ENCODE peak calls at places on chromosomes 11 and 22, in nine cellular contexts. U is PC-3, L is right lobe of liver, G is heart right ventricle, A is HCT116, O is pancreas, H is prostate gland, X is endothelial cell of umbilical vein, W is IMR-90. R is an unnamed sample.

GRCh38 chr11:128948583-128948982 is 5.9 kb upstream of the TP53AIP1 start:
- DNase-seq in U (peak), L (no peak), G (no peak), A (no peak), O (no peak), H (no peak), X (peak), W (no peak), R (peak)

GRCh38 chr22:42410708-42411107 is 21.5 kb downstream of the NFAM1 start:
- DNase-seq in U (no peak), L (no peak), G (no peak), A (no peak), O (no peak), H (no peak), X (no peak), W (no peak), R (no peak)

GRCh38 chr22:24482586-24482985 is 12.5 kb upstream of the UPB1 start:
- DNase-seq in U (peak), L (no peak), G (no peak), A (no peak), O (no peak), H (no peak), X (peak), W (peak), R (peak)

GRCh38 chr22:39070186-39070585 is 6.9 kb upstream of the APOBEC3G start:
- DNase-seq in U (no peak), L (no peak), G (no peak), A (no peak), O (no peak), H (no peak), X (no peak), W (no peak), R (no peak)

GRCh38 chr11:2249191-2249916 is 21.0 kb downstream of the ASCL2 start:
- DNase-seq in U (no peak), L (no peak), G (no peak), A (no peak), O (no peak), H (no peak), X (no peak), W (no peak), R (no peak)

GRCh38 chr11:44623321-44623715 is 57.9 kb downstream of the CD82 start:
- DNase-seq in U (no peak), L (no peak), G (no peak), A (no peak), O (peak), H (peak), X (peak), W (no peak), R (no peak)

GRCh38 chr11:132054822-132055221 is 684.4 kb downstream of the NTM start:
- DNase-seq in U (peak), L (no peak), G (no peak), A (no peak), O (no peak), H (no peak), X (no peak), W (peak), R (peak)

GRCh38 chr11:73236879-73237278 is 18.8 kb downstream of the P2RY2 start:
- DNase-seq in U (peak), L (no peak), G (peak), A (peak), O (peak), H (no peak), X (peak), W (peak), R (peak)

GRCh38 chr22:17845790-17846189 is 71.5 kb upstream of the BID start:
- DNase-seq in U (no peak), L (no peak), G (no peak), A (no peak), O (no peak), H (no peak), X (no peak), W (no peak), R (no peak)

GRCh38 chr11:110130642-110131238 is 37.5 kb downstream of the ZC3H12C start:
- DNase-seq in U (no peak), L (no peak), G (no peak), A (no peak), O (no peak), H (no peak), X (peak), W (peak), R (peak)

GRCh38 chr11:124633355-124633754 is 10.7 kb downstream of the TBRG1 start:
- DNase-seq in U (peak), L (no peak), G (no peak), A (no peak), O (no peak), H (no peak), X (peak), W (peak), R (peak)

GRCh38 chr11:58334708-58335107 is 24.2 kb downstream of the OR5B17 start:
- DNase-seq in U (peak), L (no peak), G (no peak), A (peak), O (no peak), H (no peak), X (peak), W (peak), R (peak)

GRCh38 chr11:67274768-67275605 is 8.7 kb downstream of the GRK2 start:
- DNase-seq in U (no peak), L (peak), G (peak), A (no peak), O (peak), H (no peak), X (no peak), W (no peak), R (no peak)

DNA sequence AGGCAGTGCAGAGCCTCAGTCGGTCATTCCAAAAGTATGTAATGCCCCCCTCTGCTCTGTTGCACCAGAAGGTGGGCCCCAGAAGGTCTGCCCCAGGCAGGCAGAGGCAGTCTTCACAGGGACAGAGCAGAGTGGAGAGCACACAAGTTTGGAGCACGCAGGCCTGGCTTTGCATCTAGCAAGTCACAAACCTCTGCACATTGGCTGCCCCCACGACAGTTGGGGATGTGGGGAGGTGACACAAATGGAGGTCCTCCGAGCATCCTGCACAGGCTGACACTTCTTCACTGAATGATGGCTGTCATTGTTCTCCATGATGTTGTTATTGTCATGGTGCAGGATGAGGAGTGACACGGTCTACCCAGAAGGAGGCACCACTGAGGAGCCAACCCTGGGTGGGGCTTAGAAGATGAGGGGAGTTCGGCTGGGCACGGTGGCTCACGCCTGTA is 11.9 kb downstream of the TOM1 start:
- DNase-seq in U (no peak), L (no peak), G (no peak), A (no peak), O (no peak), H (no peak), X (no peak), W (no peak), R (no peak)
- TF ChIP-seq CTCF in U (no peak), L (no peak), G (no peak), A (no peak), O (no peak), H (no peak), X (no peak), W (no peak), R (no peak)

GRCh38 chr11:57073121-57073520 is 84.4 kb downstream of the OR5AK2 start:
- DNase-seq in U (no peak), L (no peak), G (no peak), A (no peak), O (no peak), H (no peak), X (no peak), W (peak), R (no peak)
- H3K27ac ChIP-seq in U (peak), L (no peak), G (no peak), A (no peak), O (no peak), H (no peak), X (peak), W (no peak), R (peak)

DNA sequence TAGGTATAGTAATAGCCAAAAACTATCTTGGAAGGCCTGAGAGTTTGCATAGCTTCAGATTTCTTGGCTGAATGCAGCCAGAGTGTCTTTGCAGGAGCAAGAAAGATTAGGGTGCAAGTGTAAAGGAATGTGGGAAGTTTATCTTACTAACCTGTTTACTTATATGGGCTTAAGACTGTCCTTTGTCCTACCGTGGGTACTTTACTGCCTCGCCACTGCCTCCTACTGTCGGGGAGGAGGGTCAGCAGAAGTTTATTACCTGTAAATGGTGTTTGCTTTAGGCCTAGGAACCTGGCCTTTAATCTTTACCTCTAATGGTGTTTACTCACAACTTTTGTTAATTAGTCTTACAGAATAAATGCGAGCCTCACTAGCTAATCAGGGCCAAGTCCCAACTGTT is 633.8 kb downstream of the DLG2 start:
- DNase-seq in U (peak), L (no peak), G (no peak), A (peak), O (no peak), H (no peak), X (no peak), W (no peak), R (no peak)
- TF ChIP-seq CTCF in U (peak), L (peak), G (no peak), A (no peak), O (no peak), H (no peak), X (no peak), W (peak), R (no peak)

GRCh38 chr11:121652982-121653381 is 200.2 kb upstream of the SORL1-AS1 start:
- DNase-seq in U (peak), L (no peak), G (no peak), A (no peak), O (no peak), H (no peak), X (peak), W (no peak), R (no peak)
- H3K27ac ChIP-seq in U (no peak), L (no peak), G (no peak), A (no peak), O (no peak), H (no peak), X (no peak), W (no peak), R (no peak)

GRCh38 chr11:120324932-120325810 is at the start of gene TLCD5:
- DNase-seq in U (peak), L (no peak), G (peak), A (peak), O (peak), H (peak), X (peak), W (peak), R (no peak)
- TF ChIP-seq CTCF in U (peak), L (no peak), G (peak), A (no peak), O (no peak), H (no peak), X (peak), W (peak), R (peak)

DNA sequence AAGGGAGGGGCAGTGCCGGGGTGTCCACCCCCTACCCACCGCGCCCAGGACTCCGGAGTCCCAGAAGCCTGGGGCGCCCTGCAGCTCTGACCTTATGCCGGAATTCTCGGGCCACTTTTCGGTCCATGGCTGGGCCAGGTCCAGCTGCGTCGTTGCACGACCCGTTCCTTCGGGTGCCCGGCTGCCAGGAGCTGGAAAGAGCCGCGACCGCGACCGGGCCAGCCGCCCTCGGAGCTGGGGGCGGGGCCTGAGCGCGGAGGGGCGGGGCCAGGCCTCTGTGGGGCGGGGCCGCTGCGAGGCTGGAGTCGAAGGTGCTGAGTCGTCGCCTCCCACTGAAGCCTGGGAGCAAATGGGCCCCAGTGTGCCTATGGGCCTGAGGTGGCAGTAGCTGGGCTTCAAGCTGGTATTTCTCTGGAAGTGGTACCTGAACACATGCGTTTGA is at the start of gene USH1C:
- DNase-seq in U (no peak), L (no peak), G (peak), A (peak), O (peak), H (no peak), X (no peak), W (no peak), R (peak)
- H3K27ac ChIP-seq in U (no peak), L (no peak), G (no peak), A (peak), O (peak), H (no peak), X (no peak), W (no peak), R (no peak)

R was measured in RWPE1.